ENCODE peak calls at places on chromosome 1, in four cellular contexts. One of them, this sample, is unnamed.

GRCh38 chr1:36889478-36889845 is 144.9 kb downstream of the GRIK3 start:
- DNase-seq in T-cell: no peak
- DNase-seq in sciatic nerve: peak
- DNase-seq in midbrain: no peak
- DNase-seq in this sample: no peak

GRCh38 chr1:41726899-41727748 is 191.6 kb downstream of the HIVEP3 start:
- DNase-seq in T-cell: no peak
- DNase-seq in sciatic nerve: peak
- DNase-seq in midbrain: peak
- DNase-seq in this sample: no peak

GRCh38 chr1:147815503-147815902 is 55.1 kb upstream of the GJA5 start:
- DNase-seq in T-cell: no peak
- DNase-seq in sciatic nerve: no peak
- DNase-seq in midbrain: no peak
- DNase-seq in this sample: no peak

GRCh38 chr1:185044981-185045792 is at the start of gene RNF2:
- DNase-seq in T-cell: peak
- DNase-seq in sciatic nerve: peak
- DNase-seq in midbrain: peak
- DNase-seq in this sample: peak

GRCh38 chr1:245990315-245991022 is 516.6 kb downstream of the SMYD3 start:
- DNase-seq in T-cell: no peak
- DNase-seq in sciatic nerve: no peak
- DNase-seq in midbrain: no peak
- DNase-seq in this sample: peak

GRCh38 chr1:220655961-220656720 is 34.0 kb upstream of the C1orf115 start:
- DNase-seq in T-cell: no peak
- DNase-seq in sciatic nerve: no peak
- DNase-seq in midbrain: no peak
- DNase-seq in this sample: no peak

GRCh38 chr1:209199822-209200221 is 383.7 kb upstream of the CAMK1G start:
- DNase-seq in T-cell: no peak
- DNase-seq in sciatic nerve: no peak
- DNase-seq in midbrain: no peak
- DNase-seq in this sample: peak

GRCh38 chr1:77900687-77901293 is 12.4 kb downstream of the NEXN start:
- DNase-seq in T-cell: no peak
- DNase-seq in sciatic nerve: no peak
- DNase-seq in midbrain: peak
- DNase-seq in this sample: peak

GRCh38 chr1:201137579-201138310 is 10.8 kb upstream of the ASCL5 start:
- DNase-seq in T-cell: no peak
- DNase-seq in sciatic nerve: peak
- DNase-seq in midbrain: peak
- DNase-seq in this sample: no peak

GRCh38 chr1:109466440-109467300 is at the start of gene SYPL2:
- DNase-seq in T-cell: no peak
- DNase-seq in sciatic nerve: no peak
- DNase-seq in midbrain: no peak
- DNase-seq in this sample: peak

GRCh38 chr1:30330644-30331043 is 392.7 kb downstream of the MATN1 start:
- DNase-seq in T-cell: no peak
- DNase-seq in sciatic nerve: no peak
- DNase-seq in midbrain: no peak
- DNase-seq in this sample: no peak

GRCh38 chr1:115877511-115877910 is 36.6 kb upstream of the NHLH2 start:
- DNase-seq in T-cell: no peak
- DNase-seq in sciatic nerve: no peak
- DNase-seq in midbrain: no peak
- DNase-seq in this sample: no peak

GRCh38 chr1:51564124-51564523 is 45.1 kb upstream of the EPS15 start:
- DNase-seq in T-cell: no peak
- DNase-seq in sciatic nerve: no peak
- DNase-seq in midbrain: no peak
- DNase-seq in this sample: no peak

GRCh38 chr1:180230791-180231505 is 884 bp downstream of the LHX4 start:
- DNase-seq in T-cell: no peak
- DNase-seq in sciatic nerve: no peak
- DNase-seq in midbrain: no peak
- DNase-seq in this sample: no peak